ENCODE peak calls at places on chromosomes 6 and 20, in nine cellular contexts. P, W, L, I, T, S, D, U and F are unnamed samples.

GRCh38 chr20:44796758-44797457 is 13.4 kb downstream of the RIMS4 start:
- DNase-seq in L (no peak), I (no peak), P (no peak), D (no peak), W (no peak), U (no peak), S (no peak), T (no peak), F (no peak)

GRCh38 chr6:168374541-168375071 is 55.0 kb upstream of the DACT2 start:
- DNase-seq in I (no peak), S (no peak), P (no peak), T (no peak), L (no peak), D (no peak), U (no peak), W (no peak), F (no peak)

GRCh38 chr6:90369024-90369519 is 72.4 kb upstream of the BACH2 start:
- DNase-seq in U (peak), L (peak), T (peak), D (no peak), W (peak), S (peak), P (no peak), I (no peak), F (no peak)

GRCh38 chr6:150243620-150244314 is 100.9 kb downstream of the PPP1R14C start:
- DNase-seq in W (no peak), S (no peak), L (no peak), T (no peak), D (no peak), P (no peak), U (no peak), I (no peak), F (no peak)

GRCh38 chr6:153843420-153843819 is 195.6 kb upstream of the OPRM1 start:
- DNase-seq in D (no peak), S (no peak), P (no peak), T (no peak), I (no peak), L (no peak), W (no peak), U (no peak), F (no peak)

GRCh38 chr20:35699914-35700624 is 864 bp downstream of the ROMO1 start:
- DNase-seq in P (no peak), D (no peak), U (no peak), W (no peak), S (no peak), I (no peak), T (peak), L (no peak), F (no peak)

GRCh38 chr20:32976746-32977145 is 27.5 kb downstream of the SUN5 start:
- DNase-seq in S (no peak), D (no peak), L (no peak), I (no peak), P (no peak), T (no peak), U (peak), W (no peak), F (no peak)

GRCh38 chr20:24969203-24970029 is 20.3 kb downstream of the CST7 start:
- DNase-seq in P (no peak), U (no peak), L (no peak), T (no peak), I (no peak), W (no peak), S (no peak), D (no peak), F (no peak)

GRCh38 chr20:35490736-35491181 is 35.4 kb downstream of the CEP250 start:
- DNase-seq in T (peak), U (no peak), P (no peak), D (no peak), S (no peak), W (no peak), I (peak), L (no peak), F (no peak)

GRCh38 chr20:48606117-48606840 is 221.5 kb downstream of the PREX1 start:
- DNase-seq in W (no peak), I (no peak), P (no peak), T (no peak), L (no peak), D (no peak), U (no peak), S (no peak), F (no peak)

GRCh38 chr6:124393536-124393935 is 568.7 kb upstream of the RNF217 start:
- DNase-seq in S (no peak), P (no peak), U (no peak), T (no peak), L (no peak), D (no peak), I (no peak), W (no peak), F (no peak)

GRCh38 chr6:150490586-150490985 is 109.1 kb upstream of the PLEKHG1 start:
- DNase-seq in S (no peak), D (no peak), W (no peak), T (no peak), L (peak), P (no peak), U (peak), I (no peak), F (no peak)

GRCh38 chr6:43723737-43724295 is 36.2 kb upstream of the MRPS18A start:
- DNase-seq in U (peak), D (peak), W (peak), T (peak), I (peak), S (no peak), P (no peak), L (peak), F (no peak)

GRCh38 chr6:110874880-110875547 is 429 bp downstream of the AMD1 start:
- DNase-seq in T (peak), I (peak), P (no peak), S (peak), W (peak), D (peak), L (no peak), U (no peak), F (no peak)

GRCh38 chr6:56955171-56956155 is 556 bp downstream of the BEND6 start:
- DNase-seq in W (peak), P (peak), U (peak), I (peak), D (peak), L (peak), T (peak), S (peak), F (peak)

GRCh38 chr6:106104476-106104875 is 18.3 kb downstream of the PRDM1 start:
- DNase-seq in W (no peak), P (no peak), S (no peak), L (no peak), D (no peak), T (no peak), U (no peak), I (no peak), F (no peak)

GRCh38 chr6:148324297-148325007 is 18.2 kb upstream of the SASH1 start:
- DNase-seq in P (no peak), D (no peak), I (no peak), W (no peak), U (no peak), L (no peak), T (no peak), S (no peak), F (peak)

GRCh38 chr6:148407372-148407771 is 64.7 kb downstream of the SASH1 start:
- DNase-seq in L (no peak), I (no peak), U (no peak), T (no peak), D (no peak), S (peak), P (no peak), W (no peak), F (no peak)

GRCh38 chr20:12305555-12305954 is 387.9 kb downstream of the BTBD3 start:
- DNase-seq in T (no peak), W (no peak), P (no peak), S (no peak), I (no peak), U (no peak), L (no peak), D (no peak), F (no peak)

GRCh38 chr6:165984743-165985142 is 182.9 kb downstream of the TBXT start:
- DNase-seq in P (no peak), L (no peak), U (no peak), T (no peak), W (no peak), D (no peak), S (no peak), I (no peak), F (no peak)

GRCh38 chr6:25477006-25477590 is 174.9 kb upstream of the SCGN start:
- DNase-seq in D (no peak), T (no peak), L (no peak), U (no peak), P (no peak), I (no peak), W (no peak), S (no peak), F (no peak)